ENCODE peak calls at places on chromosomes 1 and 21, in eight cellular contexts. X is sigmoid colon, I is A549, Y is transverse colon, L is K562, O is ovary, B is upper lobe of left lung, S is H1. E is an unnamed sample. For H3K4me1, the result is how much of the 10 kb centered on the place peaks cover.

GRCh38 chr1:46757256-46757955 is 38.5 kb upstream of the EFCAB14 start:
- DNase-seq in X (no peak), I (no peak), Y (no peak), L (no peak), O (no peak), B (peak), S (peak), E (no peak)

GRCh38 chr1:72063364-72063763 is 219.0 kb downstream of the NEGR1 start:
- DNase-seq in X (no peak), I (no peak), Y (no peak), L (no peak), O (no peak), B (no peak), S (no peak), E (no peak)

GRCh38 chr21:43639470-43640178 is 19.7 kb downstream of the HSF2BP start:
- DNase-seq in X (no peak), I (peak), Y (no peak), L (no peak), O (no peak), B (no peak), S (no peak), E (no peak)

GRCh38 chr1:43282220-43283195 is 2.9 kb downstream of the C1orf210 start:
- DNase-seq in X (peak), I (no peak), Y (no peak), L (no peak), O (no peak), B (peak), S (no peak), E (no peak)

GRCh38 chr1:67672260-67672803 is 12.7 kb upstream of the GADD45A start:
- DNase-seq in X (no peak), I (no peak), Y (no peak), L (no peak), O (no peak), B (no peak), S (no peak), E (no peak)

GRCh38 chr1:183721041-183721440 is 67.9 kb upstream of the APOBEC4 start:
- DNase-seq in X (no peak), I (no peak), Y (no peak), L (no peak), O (no peak), B (no peak), S (no peak), E (no peak)

GRCh38 chr1:62012821-62013220 is 181.8 kb upstream of the L1TD1 start:
- DNase-seq in X (peak), I (no peak), Y (no peak), L (no peak), O (peak), B (no peak), S (no peak), E (peak)

GRCh38 chr1:62398377-62398776 is 38.5 kb upstream of the USP1 start:
- DNase-seq in X (no peak), I (no peak), Y (no peak), L (no peak), O (no peak), B (no peak), S (no peak), E (no peak)

GRCh38 chr1:229136817-229137216 is 134.1 kb upstream of the RAB4A start:
- DNase-seq in X (no peak), I (no peak), Y (no peak), L (no peak), O (no peak), B (no peak), S (no peak), E (no peak)

GRCh38 chr1:3462356-3463012 is 8.0 kb downstream of the ARHGEF16 start:
- DNase-seq in X (peak), I (no peak), Y (no peak), L (no peak), O (no peak), B (no peak), S (no peak), E (no peak)

GRCh38 chr1:248850536-248851251 is 8.2 kb downstream of the ZNF692 start:
- DNase-seq in X (no peak), I (no peak), Y (no peak), L (no peak), O (no peak), B (no peak), S (no peak), E (no peak)

GRCh38 chr1:68355614-68356013 is 94.1 kb downstream of the RPE65 start:
- DNase-seq in X (no peak), I (no peak), Y (no peak), L (no peak), O (no peak), B (no peak), S (no peak), E (no peak)

GRCh38 chr1:54547601-54548388 is at the start of gene ACOT11:
- DNase-seq in X (peak), I (no peak), Y (peak), L (peak), O (peak), B (peak), S (no peak), E (peak)

DNA sequence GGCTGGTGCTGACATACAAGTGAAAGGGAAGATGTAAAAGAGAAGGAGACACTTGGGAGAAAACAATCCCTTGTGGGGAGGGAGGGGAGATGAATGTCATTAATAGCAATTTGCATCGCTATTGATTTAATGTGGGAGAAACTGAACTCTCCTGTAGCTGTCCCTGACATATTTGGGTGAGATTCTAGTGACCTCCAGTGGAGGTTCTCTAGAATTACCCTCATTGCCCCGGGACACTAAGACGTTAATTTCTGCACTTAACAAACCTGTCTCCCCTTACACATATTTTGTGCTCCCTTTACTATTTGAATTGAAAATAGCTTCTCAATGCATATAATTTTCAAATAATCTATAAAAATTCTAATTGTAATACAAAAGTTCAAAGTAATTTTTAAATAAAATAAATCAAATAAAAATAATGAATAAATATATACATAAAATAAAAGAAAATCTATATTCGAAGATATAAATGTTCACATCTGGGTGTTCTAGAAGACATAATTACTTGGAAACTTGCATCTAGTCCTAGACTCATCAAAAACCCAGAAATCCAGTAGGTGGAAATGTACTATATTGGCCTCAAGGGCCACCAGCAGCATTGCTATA is 283.0 kb downstream of the LMX1A start:
- DNase-seq in X (no peak), I (peak), Y (no peak), L (no peak), O (no peak), B (no peak), S (no peak), E (no peak)
- TF ChIP-seq CTCF in X (peak), I (peak), Y (peak), L (peak), O (peak), B (peak), S (peak), E (peak)

GRCh38 chr1:77759090-77760028 is at the start of gene USP33:
- DNase-seq in X (peak), I (peak), Y (peak), L (peak), O (peak), B (peak), S (peak), E (peak)
- TF ChIP-seq EP300 in X (no peak), I (no peak), Y (no peak), L (no peak), O (no peak), B (no peak), S (no peak), E (peak)

GRCh38 chr1:202462342-202463076 is 114.0 kb downstream of the PPP1R12B start:
- DNase-seq in X (no peak), I (no peak), Y (peak), L (peak), O (no peak), B (peak), S (no peak), E (no peak)
- H3K4me1 ChIP-seq in X (under half), I (half or more), Y (under half), L (under half), O (under half), B (under half), S (under half), E (under half)

GRCh38 chr1:36083635-36084501 is at the start of gene TEKT2:
- DNase-seq in X (peak), I (no peak), Y (peak), L (no peak), O (peak), B (no peak), S (peak), E (no peak)
- TF ChIP-seq CTCF in X (no peak), I (no peak), Y (no peak), L (no peak), O (no peak), B (no peak), S (no peak), E (no peak)

E was measured in tibial nerve.